ENCODE peak calls at places on chromosomes 13 and 19, in seven cellular contexts. P, X, H, I, C, Z and U are unnamed samples.

GRCh38 chr19:50418186-50419021 is at the start of gene SPIB:
- DNase-seq in P (no peak), X (peak; percentile 74), Z (no peak), C (no peak), I (no peak), H (no peak), U (no peak)

GRCh38 chr19:51329411-51329810 is 12.5 kb downstream of the VSIG10L start:
- DNase-seq in P (no peak), I (no peak), C (no peak), H (no peak), Z (no peak), X (no peak), U (no peak)

GRCh38 chr13:34346626-34347025 is 528.7 kb downstream of the RFC3 start:
- DNase-seq in Z (no peak), I (no peak), C (no peak), H (no peak), X (no peak), P (no peak), U (no peak)

GRCh38 chr19:42450314-42450934 is 7.7 kb upstream of the CXCL17 start:
- DNase-seq in X (peak; percentile 69), P (no peak), C (peak; percentile 86), Z (peak; percentile 95), I (peak; percentile 79), H (peak; percentile 91), U (peak; percentile 86)

GRCh38 chr19:17327654-17328516 is 6.8 kb downstream of the ANO8 start:
- DNase-seq in Z (peak; percentile 65), H (no peak), X (peak; percentile 55), I (peak; percentile 90), C (peak; percentile 79), P (no peak), U (peak; percentile 80)

GRCh38 chr13:42047561-42048322 is 706 bp upstream of the DGKH start:
- DNase-seq in P (no peak), H (peak; percentile 77), X (no peak), Z (peak; percentile 57), I (peak; percentile 80), C (peak; percentile 47), U (peak; percentile 82)

GRCh38 chr19:43634877-43635560 is 4.6 kb downstream of the CADM4 start:
- DNase-seq in Z (no peak), X (no peak), I (no peak), P (peak; percentile 21), H (peak; percentile 61), C (no peak), U (no peak)

GRCh38 chr19:46715620-46716012 is 1.3 kb downstream of the PRKD2 start:
- DNase-seq in X (no peak), P (no peak), C (no peak), I (no peak), H (no peak), Z (no peak), U (no peak)

GRCh38 chr13:54029226-54029625 is 1000.6 kb downstream of the OLFM4 start:
- DNase-seq in C (no peak), Z (no peak), P (no peak), X (no peak), I (no peak), H (peak; percentile 4), U (peak; percentile 87)

GRCh38 chr19:32498641-32499200 is 82.3 kb upstream of the PDCD5 start:
- DNase-seq in C (no peak), I (no peak), H (no peak), P (no peak), Z (no peak), X (no peak), U (no peak)

GRCh38 chr13:23770428-23770827 is 118.8 kb downstream of the MIPEP start:
- DNase-seq in C (no peak), Z (no peak), X (no peak), P (no peak), H (no peak), I (no peak), U (no peak)

GRCh38 chr13:39929583-39929982 is 274.1 kb downstream of the COG6 start:
- DNase-seq in P (no peak), H (no peak), Z (no peak), I (no peak), X (no peak), C (no peak), U (no peak)

GRCh38 chr13:114073881-114074551 is 58.4 kb downstream of the RASA3 start:
- DNase-seq in Z (no peak), C (peak; percentile 16), H (no peak), P (no peak), X (no peak), I (no peak), U (no peak)

GRCh38 chr13:109744512-109745051 is 41.8 kb downstream of the IRS2 start:
- DNase-seq in C (peak; percentile 79), Z (no peak), P (no peak), X (no peak), H (peak; percentile 86), I (no peak), U (no peak)

GRCh38 chr13:101346161-101346560 is 70.1 kb downstream of the NALCN start:
- DNase-seq in X (no peak), C (no peak), Z (no peak), P (no peak), H (peak; percentile 56), I (no peak), U (no peak)